ENCODE peak calls at places on chromosomes 13 and 19, in eight cellular contexts. One of them, this sample, is unnamed.

GRCh38 chr13:73810647-73811046 is 323.6 kb downstream of the KLF12 start:
- DNase-seq in left ventricle myocardium inferior: no peak
- DNase-seq in heart right ventricle: no peak
- DNase-seq in AG04450: no peak
- DNase-seq in HepG2: no peak
- DNase-seq in cardiac muscle cell: no peak
- DNase-seq in PC-3: no peak
- DNase-seq in brain microvascular endothelial cell: no peak
- DNase-seq in this sample: no peak

GRCh38 chr13:40181203-40181845 is 485.1 kb downstream of the FOXO1 start:
- DNase-seq in left ventricle myocardium inferior: no peak
- DNase-seq in heart right ventricle: no peak
- DNase-seq in AG04450: no peak
- DNase-seq in HepG2: peak; percentile 56
- DNase-seq in cardiac muscle cell: peak; percentile 92
- DNase-seq in PC-3: peak; percentile 44
- DNase-seq in brain microvascular endothelial cell: peak; percentile 85
- DNase-seq in this sample: no peak

GRCh38 chr13:98171806-98172569 is 5.1 kb downstream of the RNF113B start:
- DNase-seq in left ventricle myocardium inferior: peak; percentile 40
- DNase-seq in heart right ventricle: peak; percentile 39
- DNase-seq in AG04450: no peak
- DNase-seq in HepG2: no peak
- DNase-seq in cardiac muscle cell: peak; percentile 20
- DNase-seq in PC-3: no peak
- DNase-seq in brain microvascular endothelial cell: peak; percentile 63
- DNase-seq in this sample: peak; percentile 72

GRCh38 chr13:91767681-91768080 is 369.3 kb downstream of the GPC5 start:
- DNase-seq in left ventricle myocardium inferior: no peak
- DNase-seq in heart right ventricle: no peak
- DNase-seq in AG04450: no peak
- DNase-seq in HepG2: no peak
- DNase-seq in cardiac muscle cell: peak; percentile 29
- DNase-seq in PC-3: no peak
- DNase-seq in brain microvascular endothelial cell: no peak
- DNase-seq in this sample: no peak

GRCh38 chr19:11675569-11675968 is 63.2 kb downstream of the ZNF823 start:
- DNase-seq in left ventricle myocardium inferior: no peak
- DNase-seq in heart right ventricle: no peak
- DNase-seq in AG04450: no peak
- DNase-seq in HepG2: no peak
- DNase-seq in cardiac muscle cell: no peak
- DNase-seq in PC-3: no peak
- DNase-seq in brain microvascular endothelial cell: no peak
- DNase-seq in this sample: no peak

GRCh38 chr13:45737571-45738002 is 35.5 kb downstream of the CBY2 start:
- DNase-seq in left ventricle myocardium inferior: no peak
- DNase-seq in heart right ventricle: no peak
- DNase-seq in AG04450: no peak
- DNase-seq in HepG2: no peak
- DNase-seq in cardiac muscle cell: no peak
- DNase-seq in PC-3: no peak
- DNase-seq in brain microvascular endothelial cell: no peak
- DNase-seq in this sample: no peak

GRCh38 chr19:47158879-47159509 is 28.4 kb downstream of the SAE1 start:
- DNase-seq in left ventricle myocardium inferior: no peak
- DNase-seq in heart right ventricle: no peak
- DNase-seq in AG04450: no peak
- DNase-seq in HepG2: no peak
- DNase-seq in cardiac muscle cell: peak; percentile 45
- DNase-seq in PC-3: no peak
- DNase-seq in brain microvascular endothelial cell: peak; percentile 27
- DNase-seq in this sample: no peak

GRCh38 chr19:4062576-4063368 is 3.9 kb downstream of the ZBTB7A start:
- DNase-seq in left ventricle myocardium inferior: no peak
- DNase-seq in heart right ventricle: no peak
- DNase-seq in AG04450: no peak
- DNase-seq in HepG2: no peak
- DNase-seq in cardiac muscle cell: no peak
- DNase-seq in PC-3: no peak
- DNase-seq in brain microvascular endothelial cell: no peak
- DNase-seq in this sample: peak; percentile 31

GRCh38 chr19:46724468-46724867 is 7.6 kb upstream of the PRKD2 start:
- DNase-seq in left ventricle myocardium inferior: no peak
- DNase-seq in heart right ventricle: no peak
- DNase-seq in AG04450: no peak
- DNase-seq in HepG2: no peak
- DNase-seq in cardiac muscle cell: no peak
- DNase-seq in PC-3: no peak
- DNase-seq in brain microvascular endothelial cell: no peak
- DNase-seq in this sample: no peak

GRCh38 chr19:39843919-39844793 is 2.0 kb downstream of the FBL start:
- DNase-seq in left ventricle myocardium inferior: no peak
- DNase-seq in heart right ventricle: no peak
- DNase-seq in AG04450: peak; percentile 15
- DNase-seq in HepG2: peak; percentile 51
- DNase-seq in cardiac muscle cell: peak; percentile 61
- DNase-seq in PC-3: peak; percentile 64
- DNase-seq in brain microvascular endothelial cell: peak; percentile 40
- DNase-seq in this sample: no peak

GRCh38 chr13:100212904-100213538 is 124.1 kb downstream of the PCCA start:
- DNase-seq in left ventricle myocardium inferior: no peak
- DNase-seq in heart right ventricle: no peak
- DNase-seq in AG04450: no peak
- DNase-seq in HepG2: no peak
- DNase-seq in cardiac muscle cell: no peak
- DNase-seq in PC-3: no peak
- DNase-seq in brain microvascular endothelial cell: no peak
- DNase-seq in this sample: no peak

GRCh38 chr19:1106841-1107654 is 3.3 kb downstream of the GPX4 start:
- DNase-seq in left ventricle myocardium inferior: no peak
- DNase-seq in heart right ventricle: no peak
- DNase-seq in AG04450: no peak
- DNase-seq in HepG2: peak; percentile 20
- DNase-seq in cardiac muscle cell: peak; percentile 72
- DNase-seq in PC-3: peak; percentile 60
- DNase-seq in brain microvascular endothelial cell: no peak
- DNase-seq in this sample: no peak

GRCh38 chr19:43505941-43506340 is 1.4 kb upstream of the PHLDB3 start:
- DNase-seq in left ventricle myocardium inferior: no peak
- DNase-seq in heart right ventricle: no peak
- DNase-seq in AG04450: no peak
- DNase-seq in HepG2: no peak
- DNase-seq in cardiac muscle cell: no peak
- DNase-seq in PC-3: no peak
- DNase-seq in brain microvascular endothelial cell: no peak
- DNase-seq in this sample: no peak

GRCh38 chr19:708154-709141 is at the start of gene PALM:
- DNase-seq in left ventricle myocardium inferior: peak; percentile 48
- DNase-seq in heart right ventricle: peak; percentile 58
- DNase-seq in AG04450: no peak
- DNase-seq in HepG2: peak; percentile 39
- DNase-seq in cardiac muscle cell: peak; percentile 38
- DNase-seq in PC-3: peak; percentile 15
- DNase-seq in brain microvascular endothelial cell: no peak
- DNase-seq in this sample: peak; percentile 51

GRCh38 chr13:101512650-101513049 is 60.2 kb downstream of the ITGBL1 start:
- DNase-seq in left ventricle myocardium inferior: no peak
- DNase-seq in heart right ventricle: no peak
- DNase-seq in AG04450: no peak
- DNase-seq in HepG2: no peak
- DNase-seq in cardiac muscle cell: peak; percentile 20
- DNase-seq in PC-3: peak; percentile 71
- DNase-seq in brain microvascular endothelial cell: peak; percentile 37
- DNase-seq in this sample: no peak

GRCh38 chr13:27131202-27131623 is 40.4 kb downstream of the USP12 start:
- DNase-seq in left ventricle myocardium inferior: no peak
- DNase-seq in heart right ventricle: no peak
- DNase-seq in AG04450: no peak
- DNase-seq in HepG2: no peak
- DNase-seq in cardiac muscle cell: peak; percentile 47
- DNase-seq in PC-3: peak; percentile 87
- DNase-seq in brain microvascular endothelial cell: no peak
- DNase-seq in this sample: no peak

GRCh38 chr19:5436101-5436947 is 18.9 kb upstream of the ZNRF4 start:
- DNase-seq in left ventricle myocardium inferior: no peak
- DNase-seq in heart right ventricle: no peak
- DNase-seq in AG04450: peak; percentile 55
- DNase-seq in HepG2: no peak
- DNase-seq in cardiac muscle cell: peak; percentile 78
- DNase-seq in PC-3: peak; percentile 32
- DNase-seq in brain microvascular endothelial cell: peak; percentile 34
- DNase-seq in this sample: no peak

GRCh38 chr13:30963794-30964193 is 31.3 kb downstream of the TEX26 start:
- DNase-seq in left ventricle myocardium inferior: no peak
- DNase-seq in heart right ventricle: no peak
- DNase-seq in AG04450: no peak
- DNase-seq in HepG2: no peak
- DNase-seq in cardiac muscle cell: peak; percentile 65
- DNase-seq in PC-3: peak; percentile 13
- DNase-seq in brain microvascular endothelial cell: peak; percentile 32
- DNase-seq in this sample: no peak

GRCh38 chr13:99086869-99087129 is 108.9 kb upstream of the DOCK9 start:
- DNase-seq in left ventricle myocardium inferior: peak; percentile 22
- DNase-seq in heart right ventricle: no peak
- DNase-seq in AG04450: no peak
- DNase-seq in HepG2: no peak
- DNase-seq in cardiac muscle cell: no peak
- DNase-seq in PC-3: no peak
- DNase-seq in brain microvascular endothelial cell: no peak
- DNase-seq in this sample: no peak

GRCh38 chr13:41985788-41986508 is 25.0 kb upstream of the VWA8 start:
- DNase-seq in left ventricle myocardium inferior: no peak
- DNase-seq in heart right ventricle: no peak
- DNase-seq in AG04450: no peak
- DNase-seq in HepG2: no peak
- DNase-seq in cardiac muscle cell: no peak
- DNase-seq in PC-3: peak; percentile 13
- DNase-seq in brain microvascular endothelial cell: peak; percentile 29
- DNase-seq in this sample: no peak

GRCh38 chr19:45952691-45953505 is 20.8 kb downstream of the NOVA2 start:
- DNase-seq in left ventricle myocardium inferior: peak; percentile 40
- DNase-seq in heart right ventricle: peak; percentile 62
- DNase-seq in AG04450: peak; percentile 18
- DNase-seq in HepG2: no peak
- DNase-seq in cardiac muscle cell: peak; percentile 76
- DNase-seq in PC-3: peak; percentile 42
- DNase-seq in brain microvascular endothelial cell: peak; percentile 7
- DNase-seq in this sample: peak; percentile 65

GRCh38 chr19:48290341-48290922 is 20.6 kb downstream of the ZNF114 start:
- DNase-seq in left ventricle myocardium inferior: no peak
- DNase-seq in heart right ventricle: no peak
- DNase-seq in AG04450: no peak
- DNase-seq in HepG2: no peak
- DNase-seq in cardiac muscle cell: peak; percentile 46
- DNase-seq in PC-3: no peak
- DNase-seq in brain microvascular endothelial cell: peak; percentile 53
- DNase-seq in this sample: no peak

GRCh38 chr13:101317986-101318523 is 98.3 kb downstream of the NALCN start:
- DNase-seq in left ventricle myocardium inferior: no peak
- DNase-seq in heart right ventricle: no peak
- DNase-seq in AG04450: no peak
- DNase-seq in HepG2: no peak
- DNase-seq in cardiac muscle cell: no peak
- DNase-seq in PC-3: no peak
- DNase-seq in brain microvascular endothelial cell: no peak
- DNase-seq in this sample: no peak

GRCh38 chr19:19443902-19444693 is 38.6 kb downstream of the GATAD2A start:
- DNase-seq in left ventricle myocardium inferior: no peak
- DNase-seq in heart right ventricle: no peak
- DNase-seq in AG04450: no peak
- DNase-seq in HepG2: no peak
- DNase-seq in cardiac muscle cell: no peak
- DNase-seq in PC-3: no peak
- DNase-seq in brain microvascular endothelial cell: no peak
- DNase-seq in this sample: no peak
- H3K27ac ChIP-seq in left ventricle myocardium inferior: peak overlapping the region; percentile 27
- H3K27ac ChIP-seq in heart right ventricle: no peak overlapping the region
- H3K27ac ChIP-seq in AG04450: peak overlapping the region; percentile 31
- H3K27ac ChIP-seq in HepG2: no peak overlapping the region
- H3K27ac ChIP-seq in cardiac muscle cell: no peak overlapping the region
- H3K27ac ChIP-seq in PC-3: no peak overlapping the region
- H3K27ac ChIP-seq in brain microvascular endothelial cell: no peak overlapping the region
- H3K27ac ChIP-seq in this sample: no peak overlapping the region

GRCh38 chr13:113129480-113129879 is 6.9 kb downstream of the F10 start:
- DNase-seq in left ventricle myocardium inferior: no peak
- DNase-seq in heart right ventricle: no peak
- DNase-seq in AG04450: no peak
- DNase-seq in HepG2: no peak
- DNase-seq in cardiac muscle cell: no peak
- DNase-seq in PC-3: no peak
- DNase-seq in brain microvascular endothelial cell: no peak
- DNase-seq in this sample: no peak
- H3K4me3 ChIP-seq in left ventricle myocardium inferior: peak overlapping the region; percentile 55
- H3K4me3 ChIP-seq in heart right ventricle: peak overlapping the region; percentile 50
- H3K4me3 ChIP-seq in AG04450: no peak overlapping the region
- H3K4me3 ChIP-seq in HepG2: no peak overlapping the region
- H3K4me3 ChIP-seq in cardiac muscle cell: no peak overlapping the region
- H3K4me3 ChIP-seq in PC-3: no peak overlapping the region
- H3K4me3 ChIP-seq in brain microvascular endothelial cell: peak overlapping the region; percentile 42
- H3K4me3 ChIP-seq in this sample: peak overlapping the region; percentile 46

GRCh38 chr19:58218899-58219298 is 9.8 kb upstream of the ZNF544 start:
- DNase-seq in left ventricle myocardium inferior: no peak
- DNase-seq in heart right ventricle: no peak
- DNase-seq in AG04450: no peak
- DNase-seq in HepG2: peak; percentile 8
- DNase-seq in cardiac muscle cell: peak; percentile 44
- DNase-seq in PC-3: peak; percentile 40
- DNase-seq in brain microvascular endothelial cell: no peak
- DNase-seq in this sample: no peak
- TF ChIP-seq CTCF in left ventricle myocardium inferior: no peak
- TF ChIP-seq CTCF in heart right ventricle: no peak
- TF ChIP-seq CTCF in AG04450: no peak
- TF ChIP-seq CTCF in HepG2: peak; percentile 45
- TF ChIP-seq CTCF in cardiac muscle cell: peak; percentile 13
- TF ChIP-seq CTCF in PC-3: peak; percentile 53
- TF ChIP-seq CTCF in brain microvascular endothelial cell: peak; percentile 29
- TF ChIP-seq CTCF in this sample: no peak

GRCh38 chr19:55347442-55348009 is 7.0 kb downstream of the COX6B2 start:
- DNase-seq in left ventricle myocardium inferior: no peak
- DNase-seq in heart right ventricle: no peak
- DNase-seq in AG04450: no peak
- DNase-seq in HepG2: no peak
- DNase-seq in cardiac muscle cell: no peak
- DNase-seq in PC-3: no peak
- DNase-seq in brain microvascular endothelial cell: no peak
- DNase-seq in this sample: no peak

GRCh38 chr19:55345818-55346724 is 6.4 kb downstream of the KMT5C start:
- DNase-seq in left ventricle myocardium inferior: peak; percentile 45
- DNase-seq in heart right ventricle: peak; percentile 61
- DNase-seq in AG04450: no peak
- DNase-seq in HepG2: no peak
- DNase-seq in cardiac muscle cell: peak; percentile 33
- DNase-seq in PC-3: no peak
- DNase-seq in brain microvascular endothelial cell: no peak
- DNase-seq in this sample: peak; percentile 81

GRCh38 chr19:55350620-55351315 is 3.8 kb downstream of the COX6B2 start:
- DNase-seq in left ventricle myocardium inferior: no peak
- DNase-seq in heart right ventricle: no peak
- DNase-seq in AG04450: no peak
- DNase-seq in HepG2: no peak
- DNase-seq in cardiac muscle cell: no peak
- DNase-seq in PC-3: no peak
- DNase-seq in brain microvascular endothelial cell: no peak
- DNase-seq in this sample: no peak

GRCh38 chr19:55346725-55347441 is 7.2 kb downstream of the KMT5C start:
- DNase-seq in left ventricle myocardium inferior: no peak
- DNase-seq in heart right ventricle: no peak
- DNase-seq in AG04450: no peak
- DNase-seq in HepG2: no peak
- DNase-seq in cardiac muscle cell: no peak
- DNase-seq in PC-3: no peak
- DNase-seq in brain microvascular endothelial cell: no peak
- DNase-seq in this sample: peak; percentile 66

GRCh38 chr19:55348317-55349034 is 6.0 kb downstream of the COX6B2 start:
- DNase-seq in left ventricle myocardium inferior: no peak
- DNase-seq in heart right ventricle: no peak
- DNase-seq in AG04450: no peak
- DNase-seq in HepG2: no peak
- DNase-seq in cardiac muscle cell: no peak
- DNase-seq in PC-3: no peak
- DNase-seq in brain microvascular endothelial cell: no peak
- DNase-seq in this sample: no peak
- H3K27ac ChIP-seq in left ventricle myocardium inferior: no peak overlapping the region
- H3K27ac ChIP-seq in heart right ventricle: no peak overlapping the region
- H3K27ac ChIP-seq in AG04450: no peak overlapping the region
- H3K27ac ChIP-seq in HepG2: no peak overlapping the region
- H3K27ac ChIP-seq in cardiac muscle cell: no peak overlapping the region
- H3K27ac ChIP-seq in PC-3: no peak overlapping the region
- H3K27ac ChIP-seq in brain microvascular endothelial cell: no peak overlapping the region
- H3K27ac ChIP-seq in this sample: no peak overlapping the region